ENCODE peak calls at places on chromosomes 12 and 14, in seven cellular contexts. One of them, this sample, is unnamed.

GRCh38 chr12:127060933-127061332 is 1206.0 kb upstream of the TMEM132C start:
- DNase-seq in cardiac muscle cell: no peak
- DNase-seq in osteoblast: no peak
- DNase-seq in mucosa of descending colon: no peak
- DNase-seq in neural crest cell: no peak
- DNase-seq in A549: no peak
- DNase-seq in heart right ventricle: no peak
- DNase-seq in this sample: no peak

GRCh38 chr12:117718141-117718540 is 250.6 kb downstream of the KSR2 start:
- DNase-seq in cardiac muscle cell: no peak
- DNase-seq in osteoblast: no peak
- DNase-seq in mucosa of descending colon: no peak
- DNase-seq in neural crest cell: no peak
- DNase-seq in A549: no peak
- DNase-seq in heart right ventricle: no peak
- DNase-seq in this sample: peak; percentile 75

GRCh38 chr12:94174576-94174975 is 26.2 kb downstream of the PLXNC1 start:
- DNase-seq in cardiac muscle cell: no peak
- DNase-seq in osteoblast: no peak
- DNase-seq in mucosa of descending colon: no peak
- DNase-seq in neural crest cell: no peak
- DNase-seq in A549: no peak
- DNase-seq in heart right ventricle: peak; percentile 19
- DNase-seq in this sample: no peak

GRCh38 chr14:103576371-103577024 is 13.7 kb downstream of the COA8 start:
- DNase-seq in cardiac muscle cell: peak; percentile 94
- DNase-seq in osteoblast: peak; percentile 96
- DNase-seq in mucosa of descending colon: peak; percentile 94
- DNase-seq in neural crest cell: peak; percentile 58
- DNase-seq in A549: peak; percentile 81
- DNase-seq in heart right ventricle: peak; percentile 86
- DNase-seq in this sample: peak; percentile 88

GRCh38 chr14:104746951-104747481 is 5.9 kb upstream of the SIVA1 start:
- DNase-seq in cardiac muscle cell: no peak
- DNase-seq in osteoblast: peak; percentile 69
- DNase-seq in mucosa of descending colon: peak; percentile 57
- DNase-seq in neural crest cell: no peak
- DNase-seq in A549: no peak
- DNase-seq in heart right ventricle: no peak
- DNase-seq in this sample: peak; percentile 61

GRCh38 chr12:122203968-122204828 is 689 bp downstream of the B3GNT4 start:
- DNase-seq in cardiac muscle cell: no peak
- DNase-seq in osteoblast: peak; percentile 75
- DNase-seq in mucosa of descending colon: no peak
- DNase-seq in neural crest cell: peak; percentile 32
- DNase-seq in A549: no peak
- DNase-seq in heart right ventricle: no peak
- DNase-seq in this sample: no peak

GRCh38 chr12:80622271-80622670 is 85.2 kb upstream of the MYF6 start:
- DNase-seq in cardiac muscle cell: no peak
- DNase-seq in osteoblast: no peak
- DNase-seq in mucosa of descending colon: no peak
- DNase-seq in neural crest cell: no peak
- DNase-seq in A549: no peak
- DNase-seq in heart right ventricle: no peak
- DNase-seq in this sample: peak; percentile 2

GRCh38 chr12:3217683-3218079 is 140.5 kb downstream of the TSPAN9 start:
- DNase-seq in cardiac muscle cell: no peak
- DNase-seq in osteoblast: no peak
- DNase-seq in mucosa of descending colon: no peak
- DNase-seq in neural crest cell: no peak
- DNase-seq in A549: no peak
- DNase-seq in heart right ventricle: no peak
- DNase-seq in this sample: no peak

GRCh38 chr14:93962701-93963601 is 13.4 kb downstream of the ASB2 start:
- DNase-seq in cardiac muscle cell: no peak
- DNase-seq in osteoblast: peak; percentile 70
- DNase-seq in mucosa of descending colon: peak; percentile 50
- DNase-seq in neural crest cell: no peak
- DNase-seq in A549: no peak
- DNase-seq in heart right ventricle: no peak
- DNase-seq in this sample: no peak

GRCh38 chr12:31850268-31850667 is 108.9 kb upstream of the RESF1 start:
- DNase-seq in cardiac muscle cell: no peak
- DNase-seq in osteoblast: no peak
- DNase-seq in mucosa of descending colon: no peak
- DNase-seq in neural crest cell: no peak
- DNase-seq in A549: no peak
- DNase-seq in heart right ventricle: no peak
- DNase-seq in this sample: no peak

GRCh38 chr14:35384386-35385041 is 20.0 kb downstream of the NFKBIA start:
- DNase-seq in cardiac muscle cell: peak; percentile 93
- DNase-seq in osteoblast: peak; percentile 91
- DNase-seq in mucosa of descending colon: peak; percentile 73
- DNase-seq in neural crest cell: no peak
- DNase-seq in A549: no peak
- DNase-seq in heart right ventricle: peak; percentile 62
- DNase-seq in this sample: peak; percentile 94

GRCh38 chr14:39441805-39442204 is 9.6 kb upstream of the FBXO33 start:
- DNase-seq in cardiac muscle cell: no peak
- DNase-seq in osteoblast: no peak
- DNase-seq in mucosa of descending colon: no peak
- DNase-seq in neural crest cell: no peak
- DNase-seq in A549: no peak
- DNase-seq in heart right ventricle: no peak
- DNase-seq in this sample: no peak

GRCh38 chr12:50066402-50066801 is 9.0 kb downstream of the ASIC1 start:
- DNase-seq in cardiac muscle cell: peak; percentile 86
- DNase-seq in osteoblast: peak; percentile 95
- DNase-seq in mucosa of descending colon: no peak
- DNase-seq in neural crest cell: no peak
- DNase-seq in A549: no peak
- DNase-seq in heart right ventricle: no peak
- DNase-seq in this sample: peak; percentile 92

GRCh38 chr12:51171884-51172514 is 936 bp downstream of the TFCP2 start:
- DNase-seq in cardiac muscle cell: peak; percentile 30
- DNase-seq in osteoblast: no peak
- DNase-seq in mucosa of descending colon: no peak
- DNase-seq in neural crest cell: no peak
- DNase-seq in A549: no peak
- DNase-seq in heart right ventricle: no peak
- DNase-seq in this sample: peak; percentile 26

GRCh38 chr14:70098257-70098809 is 90.4 kb downstream of the SLC8A3 start:
- DNase-seq in cardiac muscle cell: peak; percentile 54
- DNase-seq in osteoblast: no peak
- DNase-seq in mucosa of descending colon: no peak
- DNase-seq in neural crest cell: no peak
- DNase-seq in A549: no peak
- DNase-seq in heart right ventricle: no peak
- DNase-seq in this sample: peak; percentile 9

GRCh38 chr12:53751336-53752191 is at the start of gene CISTR:
- DNase-seq in cardiac muscle cell: no peak
- DNase-seq in osteoblast: no peak
- DNase-seq in mucosa of descending colon: peak; percentile 44
- DNase-seq in neural crest cell: no peak
- DNase-seq in A549: no peak
- DNase-seq in heart right ventricle: peak; percentile 46
- DNase-seq in this sample: no peak

GRCh38 chr12:10130042-10130441 is at the start of gene CLEC7A:
- DNase-seq in cardiac muscle cell: no peak
- DNase-seq in osteoblast: no peak
- DNase-seq in mucosa of descending colon: no peak
- DNase-seq in neural crest cell: no peak
- DNase-seq in A549: no peak
- DNase-seq in heart right ventricle: no peak
- DNase-seq in this sample: no peak

GRCh38 chr14:55780156-55780946 is 200.3 kb downstream of the KTN1 start:
- DNase-seq in cardiac muscle cell: peak; percentile 93
- DNase-seq in osteoblast: no peak
- DNase-seq in mucosa of descending colon: no peak
- DNase-seq in neural crest cell: no peak
- DNase-seq in A549: no peak
- DNase-seq in heart right ventricle: no peak
- DNase-seq in this sample: peak; percentile 60

GRCh38 chr14:81955123-81955522 is 421.5 kb upstream of the SEL1L start:
- DNase-seq in cardiac muscle cell: no peak
- DNase-seq in osteoblast: no peak
- DNase-seq in mucosa of descending colon: no peak
- DNase-seq in neural crest cell: no peak
- DNase-seq in A549: no peak
- DNase-seq in heart right ventricle: no peak
- DNase-seq in this sample: no peak

GRCh38 chr12:60977966-60978365 is 1282.2 kb upstream of the USP15 start:
- DNase-seq in cardiac muscle cell: no peak
- DNase-seq in osteoblast: no peak
- DNase-seq in mucosa of descending colon: no peak
- DNase-seq in neural crest cell: no peak
- DNase-seq in A549: no peak
- DNase-seq in heart right ventricle: no peak
- DNase-seq in this sample: no peak

GRCh38 chr14:68663385-68664076 is 129.3 kb downstream of the ZFP36L1 start:
- DNase-seq in cardiac muscle cell: peak; percentile 64
- DNase-seq in osteoblast: peak; percentile 83
- DNase-seq in mucosa of descending colon: no peak
- DNase-seq in neural crest cell: no peak
- DNase-seq in A549: no peak
- DNase-seq in heart right ventricle: no peak
- DNase-seq in this sample: peak; percentile 36

GRCh38 chr12:79927772-79928474 is 7.0 kb downstream of the PPP1R12A start:
- DNase-seq in cardiac muscle cell: peak; percentile 10
- DNase-seq in osteoblast: no peak
- DNase-seq in mucosa of descending colon: no peak
- DNase-seq in neural crest cell: no peak
- DNase-seq in A549: no peak
- DNase-seq in heart right ventricle: no peak
- DNase-seq in this sample: peak; percentile 62

GRCh38 chr14:81343166-81343565 is 57.0 kb downstream of the STON2 start:
- DNase-seq in cardiac muscle cell: no peak
- DNase-seq in osteoblast: no peak
- DNase-seq in mucosa of descending colon: no peak
- DNase-seq in neural crest cell: no peak
- DNase-seq in A549: no peak
- DNase-seq in heart right ventricle: no peak
- DNase-seq in this sample: no peak

GRCh38 chr12:23552417-23552816 is 397.1 kb downstream of the SOX5 start:
- DNase-seq in cardiac muscle cell: no peak
- DNase-seq in osteoblast: no peak
- DNase-seq in mucosa of descending colon: no peak
- DNase-seq in neural crest cell: no peak
- DNase-seq in A549: no peak
- DNase-seq in heart right ventricle: no peak
- DNase-seq in this sample: no peak

GRCh38 chr14:89613260-89614008 is 196.4 kb upstream of the FOXN3 start:
- DNase-seq in cardiac muscle cell: no peak
- DNase-seq in osteoblast: no peak
- DNase-seq in mucosa of descending colon: no peak
- DNase-seq in neural crest cell: no peak
- DNase-seq in A549: no peak
- DNase-seq in heart right ventricle: no peak
- DNase-seq in this sample: no peak

GRCh38 chr14:73339846-73340565 is 102.7 kb downstream of the PAPLN start:
- DNase-seq in cardiac muscle cell: no peak
- DNase-seq in osteoblast: no peak
- DNase-seq in mucosa of descending colon: no peak
- DNase-seq in neural crest cell: no peak
- DNase-seq in A549: no peak
- DNase-seq in heart right ventricle: no peak
- DNase-seq in this sample: no peak

GRCh38 chr12:9799961-9800360 is 27.3 kb upstream of the KLRF1 start:
- DNase-seq in cardiac muscle cell: no peak
- DNase-seq in osteoblast: no peak
- DNase-seq in mucosa of descending colon: no peak
- DNase-seq in neural crest cell: no peak
- DNase-seq in A549: no peak
- DNase-seq in heart right ventricle: no peak
- DNase-seq in this sample: no peak

GRCh38 chr14:22835505-22835904 is 880 bp upstream of the MMP14 start:
- DNase-seq in cardiac muscle cell: no peak
- DNase-seq in osteoblast: peak; percentile 31
- DNase-seq in mucosa of descending colon: no peak
- DNase-seq in neural crest cell: no peak
- DNase-seq in A549: no peak
- DNase-seq in heart right ventricle: no peak
- DNase-seq in this sample: no peak

GRCh38 chr12:49537709-49538601 is 875 bp upstream of the KCNH3 start:
- DNase-seq in cardiac muscle cell: no peak
- DNase-seq in osteoblast: peak; percentile 89
- DNase-seq in mucosa of descending colon: no peak
- DNase-seq in neural crest cell: no peak
- DNase-seq in A549: peak; percentile 48
- DNase-seq in heart right ventricle: no peak
- DNase-seq in this sample: no peak

GRCh38 chr12:51458635-51459034 is 34.0 kb downstream of the SLC4A8 start:
- DNase-seq in cardiac muscle cell: no peak
- DNase-seq in osteoblast: no peak
- DNase-seq in mucosa of descending colon: no peak
- DNase-seq in neural crest cell: no peak
- DNase-seq in A549: no peak
- DNase-seq in heart right ventricle: no peak
- DNase-seq in this sample: no peak

GRCh38 chr14:90726656-90727055 is 89.6 kb downstream of the TTC7B start:
- DNase-seq in cardiac muscle cell: peak; percentile 41
- DNase-seq in osteoblast: no peak
- DNase-seq in mucosa of descending colon: peak; percentile 81
- DNase-seq in neural crest cell: no peak
- DNase-seq in A549: no peak
- DNase-seq in heart right ventricle: no peak
- DNase-seq in this sample: peak; percentile 73
- TF ChIP-seq CTCF in cardiac muscle cell: peak; percentile 12
- TF ChIP-seq CTCF in osteoblast: peak; percentile 37
- TF ChIP-seq CTCF in mucosa of descending colon: no peak
- TF ChIP-seq CTCF in neural crest cell: no peak
- TF ChIP-seq CTCF in A549: no peak
- TF ChIP-seq CTCF in heart right ventricle: no peak
- TF ChIP-seq CTCF in this sample: peak; percentile 43

GRCh38 chr14:76564471-76565119 is 188.7 kb downstream of the ESRRB start:
- DNase-seq in cardiac muscle cell: peak; percentile 10
- DNase-seq in osteoblast: no peak
- DNase-seq in mucosa of descending colon: no peak
- DNase-seq in neural crest cell: no peak
- DNase-seq in A549: peak; percentile 19
- DNase-seq in heart right ventricle: no peak
- DNase-seq in this sample: no peak
- TF ChIP-seq CTCF in cardiac muscle cell: no peak
- TF ChIP-seq CTCF in osteoblast: no peak
- TF ChIP-seq CTCF in mucosa of descending colon: no peak
- TF ChIP-seq CTCF in neural crest cell: no peak
- TF ChIP-seq CTCF in A549: peak; percentile 7
- TF ChIP-seq CTCF in heart right ventricle: no peak
- TF ChIP-seq CTCF in this sample: no peak

GRCh38 chr12:119206348-119207075 is 27.8 kb downstream of the HSPB8 start:
- DNase-seq in cardiac muscle cell: no peak
- DNase-seq in osteoblast: no peak
- DNase-seq in mucosa of descending colon: no peak
- DNase-seq in neural crest cell: no peak
- DNase-seq in A549: no peak
- DNase-seq in heart right ventricle: no peak
- DNase-seq in this sample: no peak
- TF ChIP-seq CTCF in cardiac muscle cell: no peak
- TF ChIP-seq CTCF in osteoblast: no peak
- TF ChIP-seq CTCF in mucosa of descending colon: no peak
- TF ChIP-seq CTCF in neural crest cell: no peak
- TF ChIP-seq CTCF in A549: no peak
- TF ChIP-seq CTCF in heart right ventricle: no peak
- TF ChIP-seq CTCF in this sample: no peak

GRCh38 chr14:92254786-92255185 is 68.2 kb upstream of the SLC24A4 start:
- DNase-seq in cardiac muscle cell: peak; percentile 61
- DNase-seq in osteoblast: peak; percentile 32
- DNase-seq in mucosa of descending colon: peak; percentile 43
- DNase-seq in neural crest cell: peak; percentile 16
- DNase-seq in A549: no peak
- DNase-seq in heart right ventricle: peak; percentile 56
- DNase-seq in this sample: peak; percentile 14
- TF ChIP-seq CTCF in cardiac muscle cell: no peak
- TF ChIP-seq CTCF in osteoblast: no peak
- TF ChIP-seq CTCF in mucosa of descending colon: no peak
- TF ChIP-seq CTCF in neural crest cell: no peak
- TF ChIP-seq CTCF in A549: no peak
- TF ChIP-seq CTCF in heart right ventricle: no peak
- TF ChIP-seq CTCF in this sample: no peak